ENCODE peak calls at places on chromosomes 2 and 18, in seven cellular contexts. R, Q, E, U, S, K and T are unnamed samples.

GRCh38 chr2:7007846-7008741 is 90.9 kb downstream of the RNF144A start:
- DNase-seq in R (peak), Q (peak), E (peak), U (peak), S (no peak), K (no peak), T (peak)

GRCh38 chr2:134799936-134800335 is 38.5 kb upstream of the ACMSD start:
- DNase-seq in R (no peak), Q (no peak), E (no peak), U (no peak), S (no peak), K (no peak), T (no peak)

GRCh38 chr18:8350628-8351027 is 258.6 kb upstream of the RAB12 start:
- DNase-seq in R (no peak), Q (no peak), E (no peak), U (no peak), S (no peak), K (no peak), T (no peak)

GRCh38 chr2:36753706-36754221 is 57.3 kb downstream of the VIT start:
- DNase-seq in R (no peak), Q (no peak), E (no peak), U (no peak), S (no peak), K (no peak), T (no peak)

GRCh38 chr2:200367155-200367554 is 60.7 kb downstream of the SPATS2L start:
- DNase-seq in R (no peak), Q (no peak), E (no peak), U (no peak), S (peak), K (no peak), T (no peak)

GRCh38 chr2:144912206-144912605 is 392.3 kb upstream of the ZEB2 start:
- DNase-seq in R (no peak), Q (no peak), E (no peak), U (no peak), S (no peak), K (no peak), T (no peak)

GRCh38 chr2:199955007-199955338 is 318 bp downstream of the TYW5 start:
- DNase-seq in R (no peak), Q (no peak), E (no peak), U (no peak), S (no peak), K (no peak), T (no peak)

GRCh38 chr2:122174061-122174460 is 418.6 kb downstream of the TSN start:
- DNase-seq in R (no peak), Q (no peak), E (no peak), U (no peak), S (no peak), K (no peak), T (no peak)

GRCh38 chr2:85560812-85561279 is 447 bp downstream of the GGCX start:
- DNase-seq in R (peak), Q (no peak), E (no peak), U (no peak), S (no peak), K (no peak), T (no peak)

GRCh38 chr18:55510809-55511208 is 77.2 kb downstream of the TCF4 start:
- DNase-seq in R (no peak), Q (no peak), E (no peak), U (no peak), S (no peak), K (peak), T (no peak)

GRCh38 chr2:216545359-216545758 is 46.7 kb downstream of the RPL37A start:
- DNase-seq in R (no peak), Q (no peak), E (no peak), U (no peak), S (no peak), K (peak), T (no peak)

GRCh38 chr18:14075196-14075595 is 57.0 kb downstream of the ZNF519 start:
- DNase-seq in R (no peak), Q (no peak), E (no peak), U (no peak), S (no peak), K (no peak), T (no peak)

GRCh38 chr2:54454548-54454921 is 1.6 kb upstream of the SPTBN1 start:
- DNase-seq in R (no peak), Q (no peak), E (no peak), U (no peak), S (peak), K (no peak), T (no peak)

DNA sequence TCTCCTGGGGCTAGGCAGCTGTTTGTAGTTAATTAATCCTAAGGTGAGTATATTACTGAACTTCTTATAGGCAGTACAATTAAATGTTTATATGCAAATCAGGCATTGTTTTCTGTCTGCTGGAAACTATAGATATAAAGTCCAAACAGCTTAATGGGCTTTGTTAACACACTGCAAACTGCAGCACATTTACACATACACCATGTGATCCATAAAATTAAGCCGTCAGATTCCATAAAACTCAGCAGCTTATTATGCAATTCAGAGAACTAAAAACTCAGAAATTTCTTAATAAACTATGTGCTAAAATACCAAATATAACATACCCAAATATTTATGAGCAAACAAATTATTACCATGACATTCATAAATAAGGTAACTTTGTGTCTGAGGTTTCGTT is 7.6 kb downstream of the SF3B1 start:
- DNase-seq in R (no peak), Q (no peak), E (no peak), U (no peak), S (no peak), K (no peak), T (no peak)
- H3K27ac ChIP-seq in R (no peak), Q (no peak), E (no peak), U (no peak), S (no peak), K (no peak), T (no peak)

GRCh38 chr18:58409802-58410445 is 219.0 kb downstream of the ALPK2 start:
- DNase-seq in R (no peak), Q (no peak), E (no peak), U (no peak), S (no peak), K (no peak), T (no peak)

GRCh38 chr18:58405107-58405898 is 223.6 kb downstream of the ALPK2 start:
- DNase-seq in R (no peak), Q (peak), E (no peak), U (no peak), S (no peak), K (no peak), T (no peak)

GRCh38 chr18:58408665-58409064 is 220.2 kb downstream of the ALPK2 start:
- DNase-seq in R (no peak), Q (no peak), E (no peak), U (no peak), S (no peak), K (no peak), T (no peak)

GRCh38 chr18:58407263-58407648 is 221.6 kb downstream of the ALPK2 start:
- DNase-seq in R (no peak), Q (no peak), E (no peak), U (no peak), S (peak), K (no peak), T (no peak)

DNA sequence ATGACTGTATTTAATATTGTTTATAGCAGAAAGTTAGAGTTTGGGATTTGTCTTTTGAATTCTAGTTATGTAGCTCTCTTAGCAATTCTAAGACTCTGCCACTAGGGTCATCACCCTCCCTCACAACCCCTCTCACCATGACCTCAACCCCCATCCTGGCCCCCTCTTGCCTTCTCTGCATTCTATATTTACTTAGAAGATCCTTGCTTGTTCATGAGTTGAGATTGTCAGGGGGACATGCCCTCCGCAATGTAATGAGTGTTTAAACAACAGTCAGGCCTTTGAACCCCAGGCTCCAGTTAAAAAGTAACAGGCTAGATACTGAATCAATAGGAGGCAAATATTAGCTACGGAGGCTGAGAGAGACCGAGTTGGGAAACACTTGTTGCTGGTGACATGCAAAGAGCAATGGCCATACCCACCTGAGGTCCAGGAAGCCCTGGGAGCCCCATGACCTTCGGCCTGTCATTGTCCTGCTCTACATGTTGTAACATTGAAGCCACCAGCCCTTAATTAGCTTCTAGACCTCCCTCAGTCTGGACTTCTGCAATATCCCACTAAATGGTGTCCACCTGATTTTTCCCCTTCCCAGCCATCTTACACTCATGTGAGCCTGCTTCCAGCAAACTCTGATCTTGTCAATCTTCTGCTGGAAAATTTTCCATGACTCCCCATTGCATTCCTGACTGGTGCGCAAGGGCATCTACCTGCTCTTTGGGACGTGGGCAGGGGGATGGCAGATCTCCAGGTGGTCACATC is 221.1 kb downstream of the ALPK2 start:
- DNase-seq in R (no peak), Q (peak), E (no peak), U (no peak), S (peak), K (no peak), T (no peak)
- TF ChIP-seq CTCF in R (no peak), Q (no peak), E (no peak), U (peak), S (no peak), K (no peak), T (no peak)

GRCh38 chr18:74632088-74632679 is 34.5 kb downstream of the ZNF407 start:
- DNase-seq in R (no peak), Q (no peak), E (no peak), U (no peak), S (no peak), K (no peak), T (no peak)
- H3K27ac ChIP-seq in R (no peak), Q (no peak), E (no peak), U (no peak), S (no peak), K (peak), T (no peak)

DNA sequence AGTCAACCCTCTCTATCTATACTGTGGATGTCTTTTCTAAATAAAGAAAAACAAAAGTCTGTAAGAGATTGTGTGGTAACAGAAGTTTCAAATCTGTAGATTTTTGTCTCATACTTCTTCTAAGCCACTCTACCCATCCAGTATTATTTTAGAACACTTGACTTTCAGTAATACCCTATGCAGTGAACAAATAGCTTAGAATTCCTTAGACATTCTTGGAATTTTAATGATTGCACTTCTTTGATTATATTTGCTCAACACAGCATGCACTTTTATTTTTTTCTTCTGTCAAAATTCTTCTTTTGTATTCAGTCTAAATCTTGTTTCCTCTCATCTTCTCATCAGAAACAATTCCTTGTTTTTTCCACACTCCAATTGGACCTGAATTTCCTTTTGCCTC is 1080.2 kb downstream of the SUCLG1 start:
- DNase-seq in R (no peak), Q (no peak), E (no peak), U (no peak), S (no peak), K (no peak), T (no peak)
- TF ChIP-seq CTCF in R (no peak), Q (no peak), E (no peak), U (no peak), S (no peak), K (no peak), T (no peak)

GRCh38 chr18:3599235-3599634 is 149.3 kb downstream of the TGIF1 start:
- DNase-seq in R (no peak), Q (no peak), E (no peak), U (no peak), S (no peak), K (no peak), T (no peak)
- H3K27ac ChIP-seq in R (no peak), Q (peak), E (no peak), U (no peak), S (peak), K (no peak), T (no peak)

DNA sequence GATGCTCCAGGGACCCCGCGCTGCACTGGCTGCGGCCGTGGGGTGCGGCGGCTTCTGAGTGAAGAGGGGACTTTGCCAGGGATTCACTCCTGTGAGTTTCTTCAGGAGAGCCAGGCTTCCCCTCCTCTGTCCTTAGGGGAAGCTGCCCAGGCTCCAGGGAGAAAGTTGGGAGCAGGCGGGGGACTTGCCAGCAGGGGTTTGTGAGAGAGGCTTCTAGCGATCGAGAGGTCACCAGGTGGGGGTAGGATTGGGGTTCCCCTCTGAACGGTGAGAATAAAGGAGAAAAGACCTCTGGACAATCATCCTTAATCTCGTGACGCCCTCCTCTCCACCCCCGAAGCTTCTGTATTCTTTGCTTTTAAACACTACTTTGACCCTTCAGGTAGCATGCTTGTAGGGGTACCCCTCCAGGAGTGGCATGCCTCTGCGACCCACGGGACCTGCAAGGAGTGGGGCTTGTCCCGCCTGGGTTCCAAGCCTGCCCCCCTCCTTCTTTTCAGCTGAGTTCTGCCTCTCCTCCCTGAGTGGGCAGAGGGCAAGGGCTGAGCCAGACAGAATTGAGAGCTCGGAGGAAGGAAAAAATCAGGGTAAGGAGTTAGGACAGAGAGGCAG is 601 bp downstream of the PROKR1 start:
- DNase-seq in R (no peak), Q (no peak), E (no peak), U (no peak), S (no peak), K (no peak), T (no peak)
- TF ChIP-seq CTCF in R (no peak), Q (no peak), E (no peak), U (no peak), S (no peak), K (no peak), T (no peak)

GRCh38 chr2:172095905-172096660 is 6.6 kb downstream of the DLX2 start:
- DNase-seq in R (no peak), Q (no peak), E (no peak), U (no peak), S (no peak), K (no peak), T (no peak)

GRCh38 chr2:172095146-172095904 is 7.4 kb downstream of the DLX2 start:
- DNase-seq in R (peak), Q (no peak), E (peak), U (peak), S (peak), K (peak), T (peak)

GRCh38 chr2:172093416-172094318 is 8.4 kb downstream of the DLX1 start:
- DNase-seq in R (no peak), Q (no peak), E (no peak), U (no peak), S (no peak), K (no peak), T (no peak)

GRCh38 chr2:172092716-172093415 is 7.6 kb downstream of the DLX1 start:
- DNase-seq in R (no peak), Q (no peak), E (no peak), U (no peak), S (no peak), K (no peak), T (no peak)

DNA sequence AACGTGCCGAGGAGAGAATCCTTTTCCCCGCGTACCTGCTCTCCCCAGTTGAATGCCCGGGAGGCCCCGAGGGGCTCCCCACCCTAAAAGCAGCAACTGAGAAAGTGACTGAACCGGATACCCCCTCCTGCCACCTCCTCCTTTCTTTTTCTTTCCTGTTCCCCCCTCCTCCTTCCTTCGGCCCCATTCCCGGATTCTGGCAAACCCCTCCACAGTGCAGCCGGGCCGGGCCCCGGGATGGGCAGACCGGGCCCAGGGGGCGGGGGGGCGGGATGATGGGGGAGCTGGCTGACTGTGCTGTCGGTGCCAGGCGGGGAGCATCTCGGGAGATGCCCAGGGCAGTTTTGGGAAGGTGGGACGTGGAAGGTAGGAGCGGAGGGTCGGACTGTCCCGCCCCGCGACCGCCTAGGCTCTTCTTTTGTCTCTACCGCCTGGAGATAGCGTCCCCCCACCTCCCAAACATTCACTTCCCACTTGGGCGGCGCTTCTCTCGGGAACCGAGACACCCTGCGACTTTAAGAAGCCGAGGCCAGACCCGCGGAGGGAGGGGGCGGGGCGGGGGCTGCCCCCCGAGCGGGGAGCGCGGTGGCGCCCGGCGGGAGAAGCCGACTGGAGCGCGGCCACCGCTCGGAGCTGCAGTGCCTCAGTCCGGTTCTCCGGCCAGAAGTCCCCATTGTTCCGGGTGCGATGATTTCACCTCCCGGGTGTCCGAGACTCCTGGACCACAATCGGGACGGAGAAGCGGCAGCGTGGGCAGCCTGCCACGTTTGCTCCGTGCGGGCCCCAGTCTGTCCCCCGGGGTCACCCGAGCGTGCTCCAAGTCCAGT is 8.2 kb downstream of the DLX2 start:
- DNase-seq in R (peak), Q (no peak), E (no peak), U (no peak), S (peak), K (no peak), T (no peak)
- H3K27ac ChIP-seq in R (no peak), Q (no peak), E (no peak), U (no peak), S (peak), K (peak), T (no peak)

GRCh38 chr2:67559156-67559555 is 162.0 kb downstream of the ETAA1 start:
- DNase-seq in R (no peak), Q (no peak), E (no peak), U (no peak), S (no peak), K (peak), T (no peak)
- TF ChIP-seq CTCF in R (no peak), Q (no peak), E (no peak), U (no peak), S (no peak), K (no peak), T (no peak)

DNA sequence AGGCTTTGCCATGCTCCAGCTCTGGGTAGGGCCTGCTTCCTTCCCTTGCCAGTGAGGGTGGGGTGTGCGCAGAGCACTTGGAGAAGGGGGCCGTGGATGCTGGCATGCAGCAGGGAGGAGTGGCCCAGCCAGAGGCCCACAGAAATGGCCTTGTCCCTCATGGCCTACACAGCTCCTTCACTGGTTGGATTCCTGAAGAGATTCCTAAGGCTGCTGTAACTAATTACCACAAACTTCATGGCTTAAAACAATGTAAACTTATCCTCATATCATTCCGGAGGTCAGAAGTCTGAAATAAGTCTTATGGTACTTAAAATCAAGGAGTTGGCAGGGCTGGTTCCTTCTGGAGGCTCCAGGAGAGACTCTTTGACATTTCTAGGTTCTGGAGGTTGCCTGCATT is 195.2 kb downstream of the GLI2 start:
- DNase-seq in R (no peak), Q (no peak), E (no peak), U (no peak), S (no peak), K (no peak), T (no peak)
- H3K27ac ChIP-seq in R (no peak), Q (no peak), E (no peak), U (no peak), S (peak), K (no peak), T (no peak)